ENCODE peak calls at places on chromosomes 1 and 21, in nine cellular contexts. One of them, this sample, is unnamed.

GRCh38 chr1:15282810-15283474 is 35.9 kb downstream of the FHAD1 start:
- DNase-seq in KG1: no peak
- DNase-seq in progenitor cell of endocrine pancreas: no peak
- DNase-seq in neural progenitor cell: no peak
- DNase-seq in kidney epithelial cell: no peak
- DNase-seq in stomach: no peak
- DNase-seq in HuH-7.5: no peak
- DNase-seq in omental fat pad: no peak
- DNase-seq in NCI-H1436: no peak
- DNase-seq in this sample: peak

GRCh38 chr1:95323117-95323516 is 89.1 kb downstream of the RWDD3 start:
- DNase-seq in omental fat pad: no peak
- DNase-seq in HuH-7.5: no peak
- DNase-seq in neural progenitor cell: peak
- DNase-seq in stomach: no peak
- DNase-seq in kidney epithelial cell: no peak
- DNase-seq in progenitor cell of endocrine pancreas: no peak
- DNase-seq in NCI-H1436: no peak
- DNase-seq in KG1: no peak
- DNase-seq in this sample: no peak

GRCh38 chr1:63713627-63714481 is 60.0 kb upstream of the ROR1 start:
- DNase-seq in kidney epithelial cell: no peak
- DNase-seq in neural progenitor cell: peak
- DNase-seq in progenitor cell of endocrine pancreas: no peak
- DNase-seq in omental fat pad: no peak
- DNase-seq in HuH-7.5: no peak
- DNase-seq in NCI-H1436: no peak
- DNase-seq in KG1: no peak
- DNase-seq in stomach: no peak
- DNase-seq in this sample: no peak

GRCh38 chr1:78651247-78651646 is 1.6 kb downstream of the IFI44 start:
- DNase-seq in kidney epithelial cell: no peak
- DNase-seq in NCI-H1436: no peak
- DNase-seq in omental fat pad: no peak
- DNase-seq in progenitor cell of endocrine pancreas: no peak
- DNase-seq in KG1: peak
- DNase-seq in HuH-7.5: no peak
- DNase-seq in neural progenitor cell: no peak
- DNase-seq in stomach: no peak
- DNase-seq in this sample: no peak

GRCh38 chr1:62181531-62181930 is 13.1 kb upstream of the L1TD1 start:
- DNase-seq in progenitor cell of endocrine pancreas: no peak
- DNase-seq in HuH-7.5: no peak
- DNase-seq in kidney epithelial cell: no peak
- DNase-seq in NCI-H1436: no peak
- DNase-seq in omental fat pad: no peak
- DNase-seq in neural progenitor cell: peak
- DNase-seq in KG1: no peak
- DNase-seq in stomach: no peak
- DNase-seq in this sample: no peak

GRCh38 chr21:41110664-41111063 is 57.3 kb upstream of the BACE2 start:
- DNase-seq in HuH-7.5: no peak
- DNase-seq in KG1: no peak
- DNase-seq in kidney epithelial cell: no peak
- DNase-seq in NCI-H1436: no peak
- DNase-seq in stomach: no peak
- DNase-seq in neural progenitor cell: no peak
- DNase-seq in omental fat pad: no peak
- DNase-seq in progenitor cell of endocrine pancreas: no peak
- DNase-seq in this sample: no peak

GRCh38 chr21:44969965-44970755 is 30.3 kb downstream of the SLX9 start:
- DNase-seq in NCI-H1436: no peak
- DNase-seq in omental fat pad: no peak
- DNase-seq in KG1: no peak
- DNase-seq in kidney epithelial cell: no peak
- DNase-seq in stomach: no peak
- DNase-seq in neural progenitor cell: no peak
- DNase-seq in HuH-7.5: no peak
- DNase-seq in progenitor cell of endocrine pancreas: no peak
- DNase-seq in this sample: no peak

GRCh38 chr21:29074783-29075182 is 1.3 kb upstream of the CCT8 start:
- DNase-seq in kidney epithelial cell: no peak
- DNase-seq in neural progenitor cell: no peak
- DNase-seq in KG1: no peak
- DNase-seq in omental fat pad: no peak
- DNase-seq in progenitor cell of endocrine pancreas: no peak
- DNase-seq in NCI-H1436: no peak
- DNase-seq in stomach: no peak
- DNase-seq in HuH-7.5: no peak
- DNase-seq in this sample: no peak

GRCh38 chr1:1200876-1201810 is 5.2 kb downstream of the TNFRSF18 start:
- DNase-seq in progenitor cell of endocrine pancreas: no peak
- DNase-seq in KG1: no peak
- DNase-seq in kidney epithelial cell: no peak
- DNase-seq in omental fat pad: peak
- DNase-seq in neural progenitor cell: peak
- DNase-seq in HuH-7.5: peak
- DNase-seq in stomach: peak
- DNase-seq in NCI-H1436: no peak
- DNase-seq in this sample: no peak

GRCh38 chr1:2409745-2410144 is 2.6 kb downstream of the PEX10 start:
- DNase-seq in stomach: no peak
- DNase-seq in NCI-H1436: no peak
- DNase-seq in omental fat pad: no peak
- DNase-seq in kidney epithelial cell: no peak
- DNase-seq in progenitor cell of endocrine pancreas: no peak
- DNase-seq in KG1: no peak
- DNase-seq in HuH-7.5: no peak
- DNase-seq in neural progenitor cell: no peak
- DNase-seq in this sample: no peak

GRCh38 chr1:70979879-70980278 is 67.7 kb downstream of the PTGER3 start:
- DNase-seq in NCI-H1436: no peak
- DNase-seq in omental fat pad: no peak
- DNase-seq in neural progenitor cell: no peak
- DNase-seq in KG1: no peak
- DNase-seq in HuH-7.5: no peak
- DNase-seq in progenitor cell of endocrine pancreas: no peak
- DNase-seq in stomach: no peak
- DNase-seq in kidney epithelial cell: no peak
- DNase-seq in this sample: no peak

GRCh38 chr1:33535334-33535733 is 62.9 kb downstream of the ZSCAN20 start:
- DNase-seq in neural progenitor cell: no peak
- DNase-seq in KG1: no peak
- DNase-seq in omental fat pad: no peak
- DNase-seq in kidney epithelial cell: no peak
- DNase-seq in stomach: no peak
- DNase-seq in progenitor cell of endocrine pancreas: no peak
- DNase-seq in HuH-7.5: no peak
- DNase-seq in NCI-H1436: no peak
- DNase-seq in this sample: no peak

GRCh38 chr1:54230507-54231339 is 30.8 kb downstream of the MRPL37 start:
- DNase-seq in kidney epithelial cell: no peak
- DNase-seq in omental fat pad: no peak
- DNase-seq in NCI-H1436: no peak
- DNase-seq in neural progenitor cell: no peak
- DNase-seq in stomach: no peak
- DNase-seq in HuH-7.5: no peak
- DNase-seq in progenitor cell of endocrine pancreas: no peak
- DNase-seq in KG1: no peak
- DNase-seq in this sample: no peak

GRCh38 chr1:29786195-29786594 is 549.9 kb downstream of the PTPRU start:
- DNase-seq in stomach: no peak
- DNase-seq in omental fat pad: no peak
- DNase-seq in HuH-7.5: no peak
- DNase-seq in KG1: no peak
- DNase-seq in neural progenitor cell: no peak
- DNase-seq in kidney epithelial cell: no peak
- DNase-seq in progenitor cell of endocrine pancreas: no peak
- DNase-seq in NCI-H1436: no peak
- DNase-seq in this sample: peak

GRCh38 chr1:196723325-196724185 is 51.1 kb upstream of the CFHR3 start:
- DNase-seq in KG1: no peak
- DNase-seq in stomach: peak
- DNase-seq in progenitor cell of endocrine pancreas: peak
- DNase-seq in HuH-7.5: peak
- DNase-seq in omental fat pad: no peak
- DNase-seq in kidney epithelial cell: peak
- DNase-seq in neural progenitor cell: peak
- DNase-seq in NCI-H1436: peak
- DNase-seq in this sample: peak

GRCh38 chr1:6888870-6889269 is 103.6 kb downstream of the CAMTA1 start:
- DNase-seq in progenitor cell of endocrine pancreas: no peak
- DNase-seq in NCI-H1436: no peak
- DNase-seq in HuH-7.5: no peak
- DNase-seq in kidney epithelial cell: no peak
- DNase-seq in stomach: no peak
- DNase-seq in omental fat pad: no peak
- DNase-seq in KG1: no peak
- DNase-seq in neural progenitor cell: no peak
- DNase-seq in this sample: no peak

GRCh38 chr1:232968965-232969364 is 18.6 kb downstream of the NTPCR start:
- DNase-seq in NCI-H1436: no peak
- DNase-seq in omental fat pad: no peak
- DNase-seq in neural progenitor cell: no peak
- DNase-seq in HuH-7.5: no peak
- DNase-seq in progenitor cell of endocrine pancreas: no peak
- DNase-seq in KG1: no peak
- DNase-seq in stomach: peak
- DNase-seq in kidney epithelial cell: no peak
- DNase-seq in this sample: no peak

GRCh38 chr1:24970399-24970753 is 40.3 kb upstream of the RUNX3 start:
- DNase-seq in kidney epithelial cell: no peak
- DNase-seq in KG1: no peak
- DNase-seq in NCI-H1436: no peak
- DNase-seq in HuH-7.5: no peak
- DNase-seq in omental fat pad: no peak
- DNase-seq in progenitor cell of endocrine pancreas: no peak
- DNase-seq in stomach: no peak
- DNase-seq in neural progenitor cell: peak
- DNase-seq in this sample: no peak

GRCh38 chr1:9371391-9371935 is 78.8 kb downstream of the SPSB1 start:
- DNase-seq in kidney epithelial cell: peak
- DNase-seq in NCI-H1436: no peak
- DNase-seq in stomach: peak
- DNase-seq in omental fat pad: no peak
- DNase-seq in progenitor cell of endocrine pancreas: no peak
- DNase-seq in KG1: no peak
- DNase-seq in HuH-7.5: no peak
- DNase-seq in neural progenitor cell: peak
- DNase-seq in this sample: no peak

GRCh38 chr1:169495050-169495740 is 9.5 kb upstream of the SLC19A2 start:
- DNase-seq in omental fat pad: no peak
- DNase-seq in HuH-7.5: no peak
- DNase-seq in neural progenitor cell: no peak
- DNase-seq in NCI-H1436: no peak
- DNase-seq in progenitor cell of endocrine pancreas: no peak
- DNase-seq in stomach: no peak
- DNase-seq in kidney epithelial cell: no peak
- DNase-seq in KG1: no peak
- DNase-seq in this sample: no peak

GRCh38 chr21:14306143-14306907 is 76.6 kb downstream of the HSPA13 start:
- DNase-seq in progenitor cell of endocrine pancreas: no peak
- DNase-seq in omental fat pad: no peak
- DNase-seq in kidney epithelial cell: no peak
- DNase-seq in neural progenitor cell: no peak
- DNase-seq in HuH-7.5: no peak
- DNase-seq in stomach: no peak
- DNase-seq in NCI-H1436: no peak
- DNase-seq in KG1: no peak
- DNase-seq in this sample: no peak

GRCh38 chr1:147665521-147665920 is 4.8 kb downstream of the ACP6 start:
- DNase-seq in neural progenitor cell: peak
- DNase-seq in HuH-7.5: no peak
- DNase-seq in omental fat pad: no peak
- DNase-seq in kidney epithelial cell: no peak
- DNase-seq in stomach: no peak
- DNase-seq in KG1: no peak
- DNase-seq in progenitor cell of endocrine pancreas: no peak
- DNase-seq in NCI-H1436: no peak
- DNase-seq in this sample: no peak

GRCh38 chr1:151888972-151889570 is 20.2 kb downstream of the THEM4 start:
- DNase-seq in KG1: no peak
- DNase-seq in stomach: no peak
- DNase-seq in NCI-H1436: peak
- DNase-seq in HuH-7.5: no peak
- DNase-seq in neural progenitor cell: peak
- DNase-seq in omental fat pad: no peak
- DNase-seq in progenitor cell of endocrine pancreas: no peak
- DNase-seq in kidney epithelial cell: no peak
- DNase-seq in this sample: no peak

GRCh38 chr1:204409878-204410763 is 1.5 kb downstream of the PPP1R15B start:
- DNase-seq in kidney epithelial cell: no peak
- DNase-seq in HuH-7.5: no peak
- DNase-seq in NCI-H1436: no peak
- DNase-seq in neural progenitor cell: peak
- DNase-seq in stomach: no peak
- DNase-seq in omental fat pad: no peak
- DNase-seq in KG1: no peak
- DNase-seq in progenitor cell of endocrine pancreas: no peak
- DNase-seq in this sample: no peak

This sample was measured in lower leg skin.